ENCODE peak calls at places on chromosomes 3 and 15, in seven cellular contexts. One of them, this sample, is unnamed.

GRCh38 chr15:94070341-94071275 is 160.8 kb upstream of the MCTP2 start:
- DNase-seq in heart left ventricle: no peak
- DNase-seq in left ventricle myocardium inferior: no peak
- DNase-seq in HepG2: no peak
- DNase-seq in body of pancreas: peak; percentile 3
- DNase-seq in cardiac muscle cell: no peak
- DNase-seq in suprapubic skin: peak; percentile 64
- DNase-seq in this sample: no peak

GRCh38 chr3:19662516-19662915 is 271.5 kb downstream of the EFHB start:
- DNase-seq in heart left ventricle: no peak
- DNase-seq in left ventricle myocardium inferior: no peak
- DNase-seq in HepG2: no peak
- DNase-seq in body of pancreas: no peak
- DNase-seq in cardiac muscle cell: no peak
- DNase-seq in suprapubic skin: no peak
- DNase-seq in this sample: no peak

GRCh38 chr3:64084640-64085039 is 61.3 kb upstream of the PSMD6 start:
- DNase-seq in heart left ventricle: no peak
- DNase-seq in left ventricle myocardium inferior: no peak
- DNase-seq in HepG2: peak; percentile 24
- DNase-seq in body of pancreas: no peak
- DNase-seq in cardiac muscle cell: peak; percentile 28
- DNase-seq in suprapubic skin: no peak
- DNase-seq in this sample: no peak

GRCh38 chr3:196341142-196341541 is 3.0 kb upstream of the TM4SF19 start:
- DNase-seq in heart left ventricle: no peak
- DNase-seq in left ventricle myocardium inferior: no peak
- DNase-seq in HepG2: no peak
- DNase-seq in body of pancreas: peak; percentile 13
- DNase-seq in cardiac muscle cell: peak; percentile 61
- DNase-seq in suprapubic skin: no peak
- DNase-seq in this sample: no peak

GRCh38 chr3:116318370-116318769 is 126.9 kb downstream of the LSAMP start:
- DNase-seq in heart left ventricle: no peak
- DNase-seq in left ventricle myocardium inferior: no peak
- DNase-seq in HepG2: no peak
- DNase-seq in body of pancreas: no peak
- DNase-seq in cardiac muscle cell: no peak
- DNase-seq in suprapubic skin: no peak
- DNase-seq in this sample: no peak

GRCh38 chr3:127781411-127782001 is 40.8 kb downstream of the MGLL start:
- DNase-seq in heart left ventricle: peak; percentile 74
- DNase-seq in left ventricle myocardium inferior: peak; percentile 49
- DNase-seq in HepG2: no peak
- DNase-seq in body of pancreas: peak; percentile 27
- DNase-seq in cardiac muscle cell: peak; percentile 48
- DNase-seq in suprapubic skin: no peak
- DNase-seq in this sample: no peak

GRCh38 chr15:84631706-84632272 is 22.3 kb downstream of the WDR73 start:
- DNase-seq in heart left ventricle: no peak
- DNase-seq in left ventricle myocardium inferior: no peak
- DNase-seq in HepG2: peak; percentile 12
- DNase-seq in body of pancreas: no peak
- DNase-seq in cardiac muscle cell: peak; percentile 21
- DNase-seq in suprapubic skin: no peak
- DNase-seq in this sample: no peak

GRCh38 chr3:102449341-102449740 is 14.5 kb downstream of the ZPLD1 start:
- DNase-seq in heart left ventricle: no peak
- DNase-seq in left ventricle myocardium inferior: no peak
- DNase-seq in HepG2: no peak
- DNase-seq in body of pancreas: no peak
- DNase-seq in cardiac muscle cell: peak; percentile 44
- DNase-seq in suprapubic skin: no peak
- DNase-seq in this sample: no peak

GRCh38 chr3:49787182-49787464 is 781 bp upstream of the IP6K1 start:
- DNase-seq in heart left ventricle: no peak
- DNase-seq in left ventricle myocardium inferior: no peak
- DNase-seq in HepG2: no peak
- DNase-seq in body of pancreas: no peak
- DNase-seq in cardiac muscle cell: no peak
- DNase-seq in suprapubic skin: no peak
- DNase-seq in this sample: no peak

GRCh38 chr3:193680220-193680619 is 87.2 kb downstream of the OPA1 start:
- DNase-seq in heart left ventricle: no peak
- DNase-seq in left ventricle myocardium inferior: no peak
- DNase-seq in HepG2: no peak
- DNase-seq in body of pancreas: no peak
- DNase-seq in cardiac muscle cell: no peak
- DNase-seq in suprapubic skin: no peak
- DNase-seq in this sample: no peak

GRCh38 chr3:87006844-87007439 is 16.0 kb upstream of the VGLL3 start:
- DNase-seq in heart left ventricle: no peak
- DNase-seq in left ventricle myocardium inferior: no peak
- DNase-seq in HepG2: no peak
- DNase-seq in body of pancreas: no peak
- DNase-seq in cardiac muscle cell: peak; percentile 67
- DNase-seq in suprapubic skin: no peak
- DNase-seq in this sample: no peak

GRCh38 chr3:29286841-29287240 is 6.0 kb downstream of the RBMS3 start:
- DNase-seq in heart left ventricle: no peak
- DNase-seq in left ventricle myocardium inferior: no peak
- DNase-seq in HepG2: no peak
- DNase-seq in body of pancreas: no peak
- DNase-seq in cardiac muscle cell: peak; percentile 61
- DNase-seq in suprapubic skin: no peak
- DNase-seq in this sample: no peak

GRCh38 chr3:187280644-187281043 is 10.9 kb downstream of the MASP1 start:
- DNase-seq in heart left ventricle: no peak
- DNase-seq in left ventricle myocardium inferior: no peak
- DNase-seq in HepG2: no peak
- DNase-seq in body of pancreas: no peak
- DNase-seq in cardiac muscle cell: no peak
- DNase-seq in suprapubic skin: no peak
- DNase-seq in this sample: no peak

GRCh38 chr15:40927497-40928346 is 1.4 kb upstream of the DLL4 start:
- DNase-seq in heart left ventricle: no peak
- DNase-seq in left ventricle myocardium inferior: no peak
- DNase-seq in HepG2: no peak
- DNase-seq in body of pancreas: no peak
- DNase-seq in cardiac muscle cell: no peak
- DNase-seq in suprapubic skin: no peak
- DNase-seq in this sample: peak; percentile 76

GRCh38 chr15:77032052-77032646 is 37.2 kb downstream of the PSTPIP1 start:
- DNase-seq in heart left ventricle: peak; percentile 24
- DNase-seq in left ventricle myocardium inferior: no peak
- DNase-seq in HepG2: peak; percentile 66
- DNase-seq in body of pancreas: peak; percentile 1
- DNase-seq in cardiac muscle cell: no peak
- DNase-seq in suprapubic skin: peak; percentile 56
- DNase-seq in this sample: peak; percentile 73

GRCh38 chr15:38477637-38478036 is 23.7 kb downstream of the FAM98B start:
- DNase-seq in heart left ventricle: no peak
- DNase-seq in left ventricle myocardium inferior: no peak
- DNase-seq in HepG2: no peak
- DNase-seq in body of pancreas: no peak
- DNase-seq in cardiac muscle cell: no peak
- DNase-seq in suprapubic skin: no peak
- DNase-seq in this sample: no peak

GRCh38 chr15:38476120-38476519 is 22.2 kb downstream of the FAM98B start:
- DNase-seq in heart left ventricle: no peak
- DNase-seq in left ventricle myocardium inferior: no peak
- DNase-seq in HepG2: no peak
- DNase-seq in body of pancreas: no peak
- DNase-seq in cardiac muscle cell: no peak
- DNase-seq in suprapubic skin: no peak
- DNase-seq in this sample: no peak

GRCh38 chr15:38471974-38472373 is 18.0 kb downstream of the FAM98B start:
- DNase-seq in heart left ventricle: no peak
- DNase-seq in left ventricle myocardium inferior: no peak
- DNase-seq in HepG2: no peak
- DNase-seq in body of pancreas: no peak
- DNase-seq in cardiac muscle cell: peak; percentile 7
- DNase-seq in suprapubic skin: no peak
- DNase-seq in this sample: no peak

GRCh38 chr15:38474155-38474757 is 20.3 kb downstream of the FAM98B start:
- DNase-seq in heart left ventricle: no peak
- DNase-seq in left ventricle myocardium inferior: no peak
- DNase-seq in HepG2: peak; percentile 63
- DNase-seq in body of pancreas: peak; percentile 55
- DNase-seq in cardiac muscle cell: peak; percentile 80
- DNase-seq in suprapubic skin: no peak
- DNase-seq in this sample: no peak

GRCh38 chr15:38475361-38475760 is 21.4 kb downstream of the FAM98B start:
- DNase-seq in heart left ventricle: no peak
- DNase-seq in left ventricle myocardium inferior: no peak
- DNase-seq in HepG2: no peak
- DNase-seq in body of pancreas: no peak
- DNase-seq in cardiac muscle cell: no peak
- DNase-seq in suprapubic skin: no peak
- DNase-seq in this sample: no peak
- H3K36me3 ChIP-seq in heart left ventricle: peaks cover 8% of the 10 kb centered on the region
- H3K36me3 ChIP-seq in left ventricle myocardium inferior: peaks cover 54% of the 10 kb centered on the region
- H3K36me3 ChIP-seq in HepG2: peaks cover 5% of the 10 kb centered on the region
- H3K36me3 ChIP-seq in body of pancreas: peaks cover 7% of the 10 kb centered on the region
- H3K36me3 ChIP-seq in cardiac muscle cell: peaks cover 24% of the 10 kb centered on the region
- H3K36me3 ChIP-seq in suprapubic skin: peaks cover 50% of the 10 kb centered on the region
- H3K36me3 ChIP-seq in this sample: peaks cover 92% of the 10 kb centered on the region

GRCh38 chr15:39177561-39177960 is 403.3 kb upstream of the THBS1 start:
- DNase-seq in heart left ventricle: no peak
- DNase-seq in left ventricle myocardium inferior: no peak
- DNase-seq in HepG2: no peak
- DNase-seq in body of pancreas: no peak
- DNase-seq in cardiac muscle cell: no peak
- DNase-seq in suprapubic skin: no peak
- DNase-seq in this sample: peak; percentile 99
- TF ChIP-seq CTCF in heart left ventricle: no peak
- TF ChIP-seq CTCF in left ventricle myocardium inferior: no peak
- TF ChIP-seq CTCF in HepG2: no peak
- TF ChIP-seq CTCF in body of pancreas: no peak
- TF ChIP-seq CTCF in cardiac muscle cell: no peak
- TF ChIP-seq CTCF in suprapubic skin: no peak
- TF ChIP-seq CTCF in this sample: no peak

GRCh38 chr15:28944286-28944685 is 58.5 kb downstream of the APBA2 start:
- DNase-seq in heart left ventricle: no peak
- DNase-seq in left ventricle myocardium inferior: no peak
- DNase-seq in HepG2: no peak
- DNase-seq in body of pancreas: no peak
- DNase-seq in cardiac muscle cell: no peak
- DNase-seq in suprapubic skin: no peak
- DNase-seq in this sample: no peak
- H3K4me3 ChIP-seq in heart left ventricle: no peak overlapping the region
- H3K4me3 ChIP-seq in left ventricle myocardium inferior: no peak overlapping the region
- H3K4me3 ChIP-seq in HepG2: no peak overlapping the region
- H3K4me3 ChIP-seq in body of pancreas: no peak overlapping the region
- H3K4me3 ChIP-seq in cardiac muscle cell: no peak overlapping the region
- H3K4me3 ChIP-seq in suprapubic skin: no peak overlapping the region
- H3K4me3 ChIP-seq in this sample: no peak overlapping the region

DNA sequence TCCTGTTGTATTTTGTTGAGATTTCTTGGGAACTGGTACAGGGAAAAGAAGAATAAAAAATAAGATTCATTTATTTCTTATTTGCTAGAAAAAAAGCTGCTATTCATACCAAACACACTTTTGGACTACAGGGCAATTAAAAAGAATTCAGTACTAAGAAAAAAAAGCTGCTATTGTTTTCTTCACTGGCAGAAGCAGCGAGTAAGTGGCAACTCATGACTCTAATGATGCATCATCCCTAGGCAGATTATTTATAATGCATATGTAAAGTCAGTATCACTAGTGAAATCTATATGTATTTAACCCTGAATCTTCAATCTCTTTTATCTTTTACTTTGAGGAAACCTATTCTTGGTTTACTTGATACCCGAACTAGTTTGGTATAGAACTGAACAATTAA is 15.2 kb downstream of the PFN2 start:
- DNase-seq in heart left ventricle: no peak
- DNase-seq in left ventricle myocardium inferior: no peak
- DNase-seq in HepG2: no peak
- DNase-seq in body of pancreas: no peak
- DNase-seq in cardiac muscle cell: no peak
- DNase-seq in suprapubic skin: no peak
- DNase-seq in this sample: no peak
- H3K36me3 ChIP-seq in heart left ventricle: no peaks in the 10 kb centered on the region
- H3K36me3 ChIP-seq in left ventricle myocardium inferior: no peaks in the 10 kb centered on the region
- H3K36me3 ChIP-seq in HepG2: no peaks in the 10 kb centered on the region
- H3K36me3 ChIP-seq in body of pancreas: no peaks in the 10 kb centered on the region
- H3K36me3 ChIP-seq in cardiac muscle cell: peaks cover 3% of the 10 kb centered on the region
- H3K36me3 ChIP-seq in suprapubic skin: peaks cover 6% of the 10 kb centered on the region
- H3K36me3 ChIP-seq in this sample: peaks cover 60% of the 10 kb centered on the region

DNA sequence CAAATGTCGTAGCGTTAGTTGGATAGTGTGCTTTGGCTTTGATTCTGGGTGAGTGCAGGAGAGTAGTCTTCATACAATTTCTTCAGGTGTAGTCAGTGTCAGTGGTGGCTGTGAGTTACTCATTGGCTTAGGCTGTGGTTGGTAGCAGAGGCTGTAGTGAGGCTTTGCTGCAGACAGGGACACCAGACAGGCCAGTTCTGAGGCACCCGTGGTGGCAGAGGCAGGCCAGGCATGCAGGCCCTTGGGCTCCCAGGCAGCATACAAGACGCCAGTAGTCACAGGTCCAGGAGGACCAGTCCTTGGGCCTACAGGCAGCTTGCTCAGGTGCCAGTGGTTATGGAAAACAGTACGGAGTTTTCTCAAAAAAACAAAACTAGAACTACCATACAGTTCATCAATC is 61.3 kb downstream of the DMXL2 start:
- DNase-seq in heart left ventricle: no peak
- DNase-seq in left ventricle myocardium inferior: no peak
- DNase-seq in HepG2: no peak
- DNase-seq in body of pancreas: no peak
- DNase-seq in cardiac muscle cell: no peak
- DNase-seq in suprapubic skin: no peak
- DNase-seq in this sample: no peak
- TF ChIP-seq CTCF in heart left ventricle: no peak
- TF ChIP-seq CTCF in left ventricle myocardium inferior: no peak
- TF ChIP-seq CTCF in HepG2: no peak
- TF ChIP-seq CTCF in body of pancreas: no peak
- TF ChIP-seq CTCF in cardiac muscle cell: no peak
- TF ChIP-seq CTCF in suprapubic skin: no peak
- TF ChIP-seq CTCF in this sample: no peak